ENCODE peak calls at places on chromosomes 16 and 17, in ten cellular contexts. U, V, K, N, J, A, X, T, Y and E are unnamed samples.

GRCh38 chr16:1428511-1428910 is 2.4 kb upstream of the PERCC1 start:
- DNase-seq in U (peak; percentile 63), V (no peak), K (peak; percentile 60), N (no peak), J (no peak), A (no peak), X (no peak), T (peak; percentile 40), Y (peak; percentile 77), E (no peak)

GRCh38 chr17:10668771-10669170 is 11.7 kb upstream of the MYH3 start:
- DNase-seq in U (no peak), V (peak; percentile 24), K (no peak), N (peak; percentile 76), J (no peak), A (no peak), X (no peak), T (peak; percentile 35), Y (no peak), E (no peak)

GRCh38 chr17:61755078-61755477 is 108.2 kb downstream of the BRIP1 start:
- DNase-seq in U (no peak), V (no peak), K (no peak), N (no peak), J (no peak), A (no peak), X (no peak), T (no peak), Y (no peak), E (no peak)

GRCh38 chr16:16861546-16861945 is 482.6 kb downstream of the NPIPA7 start:
- DNase-seq in U (peak; percentile 36), V (peak; percentile 33), K (peak; percentile 73), N (peak; percentile 0), J (peak; percentile 42), A (peak; percentile 33), X (peak; percentile 45), T (peak; percentile 75), Y (no peak), E (no peak)

GRCh38 chr17:3965123-3965800 is 1.0 kb upstream of the ATP2A3 start:
- DNase-seq in U (peak; percentile 68), V (peak; percentile 36), K (peak; percentile 92), N (no peak), J (peak; percentile 81), A (peak; percentile 54), X (peak; percentile 31), T (peak; percentile 60), Y (peak; percentile 86), E (no peak)

GRCh38 chr17:68161644-68162428 is 86.0 kb upstream of the AMZ2 start:
- DNase-seq in U (no peak), V (no peak), K (no peak), N (no peak), J (no peak), A (no peak), X (no peak), T (peak; percentile 16), Y (no peak), E (no peak)

GRCh38 chr17:80862978-80863377 is 128.7 kb upstream of the CHMP6 start:
- DNase-seq in U (no peak), V (no peak), K (no peak), N (no peak), J (no peak), A (no peak), X (no peak), T (no peak), Y (no peak), E (no peak)

GRCh38 chr17:41340496-41340895 is 10.1 kb downstream of the KRT33A start:
- DNase-seq in U (no peak), V (no peak), K (no peak), N (no peak), J (no peak), A (no peak), X (no peak), T (no peak), Y (no peak), E (no peak)

DNA sequence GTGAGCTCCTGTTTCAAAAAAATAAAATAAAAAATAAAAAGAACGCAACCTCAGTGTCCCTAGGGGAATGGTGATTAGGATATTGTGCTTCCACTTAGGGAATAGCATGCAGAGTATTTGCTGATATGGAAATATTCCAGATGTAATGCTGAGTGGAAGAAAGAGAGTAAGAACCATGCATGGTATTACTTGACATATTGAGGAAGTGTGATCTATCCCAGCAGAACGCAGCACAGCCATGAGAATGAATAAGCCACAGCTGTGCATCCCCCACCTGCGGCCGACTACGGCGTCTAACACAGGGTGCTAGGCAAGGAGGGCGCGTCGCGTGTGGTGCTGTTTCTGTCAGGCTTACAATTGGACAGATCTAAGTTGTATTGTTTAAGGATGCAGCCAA is 49.5 kb downstream of the FOXK2 start:
- DNase-seq in U (no peak), V (no peak), K (no peak), N (no peak), J (no peak), A (no peak), X (no peak), T (no peak), Y (peak; percentile 70), E (no peak)
- H3K27ac ChIP-seq in U (no peak overlapping the region), V (no peak overlapping the region), K (peak overlapping the region; percentile 82), N (no peak overlapping the region), J (no peak overlapping the region), A (no peak overlapping the region), X (peak overlapping the region; percentile 56), T (no peak overlapping the region), Y (no peak overlapping the region), E (no peak overlapping the region)

GRCh38 chr16:27248036-27248435 is 20.5 kb downstream of the NSMCE1 start:
- DNase-seq in U (no peak), V (no peak), K (no peak), N (no peak), J (no peak), A (no peak), X (no peak), T (peak; percentile 28), Y (no peak), E (no peak)

GRCh38 chr16:27245276-27246231 is 23.0 kb downstream of the NSMCE1 start:
- DNase-seq in U (peak; percentile 52), V (peak; percentile 96), K (peak; percentile 59), N (peak; percentile 97), J (no peak), A (no peak), X (no peak), T (peak; percentile 93), Y (peak; percentile 86), E (no peak)

GRCh38 chr16:27244363-27244755 is 24.2 kb downstream of the NSMCE1 start:
- DNase-seq in U (peak; percentile 19), V (no peak), K (peak; percentile 31), N (no peak), J (no peak), A (no peak), X (no peak), T (no peak), Y (peak; percentile 62), E (no peak)

GRCh38 chr16:27243725-27244362 is 24.7 kb downstream of the NSMCE1 start:
- DNase-seq in U (peak; percentile 18), V (no peak), K (peak; percentile 40), N (no peak), J (no peak), A (no peak), X (no peak), T (no peak), Y (peak; percentile 55), E (no peak)

DNA sequence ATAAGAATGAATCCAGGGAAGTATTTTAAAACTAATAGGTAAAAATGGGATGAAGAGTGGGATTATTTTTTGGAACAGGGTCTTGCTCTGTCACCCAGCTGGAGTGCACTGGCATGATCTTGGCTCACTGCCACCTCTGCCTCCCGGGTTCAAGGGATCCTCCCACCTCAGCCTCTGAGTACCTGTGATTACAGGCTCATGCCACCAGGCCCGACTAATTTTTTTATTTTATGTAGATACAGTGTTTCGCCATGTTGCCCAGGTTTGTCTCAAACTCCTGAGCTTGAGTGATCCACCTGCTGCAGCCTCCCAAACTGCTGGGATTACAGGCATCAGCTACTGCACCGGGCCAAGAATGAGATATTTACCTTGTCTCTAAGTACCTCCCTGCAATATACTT is 22.1 kb downstream of the NSMCE1 start:
- DNase-seq in U (peak; percentile 14), V (no peak), K (peak; percentile 41), N (no peak), J (no peak), A (no peak), X (no peak), T (no peak), Y (peak; percentile 32), E (no peak)
- H3K27ac ChIP-seq in U (no peak overlapping the region), V (peak overlapping the region; percentile 75), K (peak overlapping the region; percentile 78), N (peak overlapping the region; percentile 79), J (no peak overlapping the region), A (no peak overlapping the region), X (peak overlapping the region; percentile 77), T (peak overlapping the region; percentile 95), Y (no peak overlapping the region), E (no peak overlapping the region)

GRCh38 chr17:48595107-48595999 is 1.8 kb upstream of the HOXB5 start:
- DNase-seq in U (no peak), V (peak; percentile 41), K (peak; percentile 39), N (no peak), J (no peak), A (no peak), X (no peak), T (no peak), Y (peak; percentile 57), E (no peak)

GRCh38 chr17:48597775-48598631 is 4.4 kb upstream of the HOXB5 start:
- DNase-seq in U (peak; percentile 60), V (peak; percentile 96), K (peak; percentile 87), N (no peak), J (peak; percentile 47), A (no peak), X (no peak), T (peak; percentile 80), Y (peak; percentile 95), E (no peak)

GRCh38 chr17:48597492-48597774 is 3.9 kb upstream of the HOXB5 start:
- DNase-seq in U (no peak), V (no peak), K (no peak), N (no peak), J (no peak), A (no peak), X (no peak), T (no peak), Y (peak; percentile 78), E (no peak)

GRCh38 chr17:48596000-48596734 is 2.6 kb upstream of the HOXB5 start:
- DNase-seq in U (peak; percentile 51), V (peak; percentile 47), K (no peak), N (no peak), J (no peak), A (no peak), X (no peak), T (no peak), Y (peak; percentile 71), E (no peak)

DNA sequence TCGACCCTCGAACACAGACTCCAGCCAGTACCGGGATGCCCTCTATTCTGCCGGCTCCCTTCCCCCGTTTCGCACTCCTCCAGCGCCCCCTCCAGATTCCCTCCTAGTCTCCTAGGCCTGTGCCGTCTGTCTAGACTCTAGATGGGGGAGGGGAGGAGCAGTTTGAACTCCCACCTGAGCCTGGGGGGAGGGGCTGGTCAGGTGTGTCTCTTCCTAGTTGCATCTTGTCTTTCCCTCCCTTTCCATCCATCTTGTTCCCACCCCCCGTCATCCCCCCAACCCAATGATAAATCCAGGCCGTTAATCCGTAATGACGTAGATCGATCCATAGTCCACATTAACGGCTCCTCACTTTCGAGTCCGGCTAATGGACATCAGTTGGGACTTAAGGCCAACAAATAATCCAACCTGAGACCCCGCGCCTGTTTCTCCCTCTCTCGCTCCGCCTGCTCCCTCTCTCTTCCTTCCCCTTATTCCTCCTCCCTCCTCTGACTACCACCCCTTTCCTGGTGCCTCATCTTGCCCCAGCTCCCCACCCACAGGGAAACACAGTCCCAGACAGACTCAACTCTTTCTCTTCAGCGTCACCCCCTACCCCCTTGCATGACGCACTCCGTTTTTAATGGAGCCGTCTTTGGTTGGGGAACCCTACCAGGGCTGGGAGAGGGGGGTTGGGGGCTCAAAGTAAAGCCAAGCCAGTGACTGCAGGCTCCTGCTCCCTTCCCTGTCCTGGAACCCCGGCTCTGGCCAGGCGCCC is 3.3 kb upstream of the HOXB5 start:
- DNase-seq in U (no peak), V (peak; percentile 83), K (peak; percentile 44), N (no peak), J (no peak), A (no peak), X (no peak), T (peak; percentile 55), Y (peak; percentile 51), E (no peak)
- H3K27ac ChIP-seq in U (no peak overlapping the region), V (peak overlapping the region; percentile 92), K (peak overlapping the region; percentile 88), N (no peak overlapping the region), J (peak overlapping the region; percentile 81), A (no peak overlapping the region), X (peak overlapping the region; percentile 71), T (peak overlapping the region; percentile 65), Y (peak overlapping the region; percentile 91), E (no peak overlapping the region)

GRCh38 chr17:300881-301280 is 51.7 kb downstream of the RPH3AL start:
- DNase-seq in U (no peak), V (no peak), K (no peak), N (no peak), J (no peak), A (no peak), X (no peak), T (no peak), Y (peak; percentile 67), E (no peak)

GRCh38 chr17:296906-297690 is 55.5 kb downstream of the RPH3AL start:
- DNase-seq in U (no peak), V (no peak), K (no peak), N (no peak), J (no peak), A (no peak), X (no peak), T (no peak), Y (peak; percentile 65), E (no peak)

GRCh38 chr17:297758-298157 is 54.8 kb downstream of the RPH3AL start:
- DNase-seq in U (no peak), V (no peak), K (no peak), N (no peak), J (no peak), A (no peak), X (no peak), T (no peak), Y (peak; percentile 69), E (no peak)

GRCh38 chr17:299546-299945 is 53.1 kb downstream of the RPH3AL start:
- DNase-seq in U (no peak), V (no peak), K (no peak), N (no peak), J (no peak), A (no peak), X (no peak), T (no peak), Y (peak; percentile 69), E (no peak)

DNA sequence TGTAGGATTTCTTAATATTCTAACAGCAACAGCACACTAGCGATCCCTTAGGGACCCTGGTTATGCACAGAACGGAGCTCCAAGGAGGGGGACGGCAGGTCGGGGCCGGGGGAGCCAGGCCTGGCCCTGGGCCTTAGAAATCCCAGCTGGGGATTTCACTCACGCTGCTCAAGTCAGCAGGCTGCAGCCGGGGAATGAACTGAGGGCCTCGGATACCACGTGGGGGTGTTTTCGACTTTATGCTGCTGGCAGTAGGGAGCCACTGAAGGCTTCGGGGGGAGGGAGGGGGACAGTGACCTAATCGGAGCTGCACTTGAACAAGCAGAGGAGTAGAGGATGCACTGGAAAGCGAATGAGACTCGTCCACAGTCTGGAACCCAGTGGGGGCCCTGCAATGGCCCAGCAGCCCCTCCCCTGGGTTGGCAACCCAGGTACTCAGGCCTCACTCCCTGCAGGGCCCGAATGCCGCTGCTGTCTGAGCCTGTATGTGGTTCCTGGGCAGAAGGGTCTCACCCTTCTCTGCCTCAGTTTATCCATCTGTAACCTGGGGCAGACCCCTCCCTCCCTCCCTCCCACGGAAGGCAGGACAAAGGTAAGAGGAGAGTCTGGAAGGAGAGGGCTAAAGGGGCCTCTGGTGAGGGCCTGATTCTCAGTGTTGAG is 53.7 kb downstream of the RPH3AL start:
- DNase-seq in U (no peak), V (no peak), K (no peak), N (no peak), J (no peak), A (no peak), X (peak; percentile 64), T (no peak), Y (peak; percentile 91), E (no peak)
- H3K27ac ChIP-seq in U (no peak overlapping the region), V (no peak overlapping the region), K (no peak overlapping the region), N (no peak overlapping the region), J (no peak overlapping the region), A (no peak overlapping the region), X (no peak overlapping the region), T (no peak overlapping the region), Y (no peak overlapping the region), E (no peak overlapping the region)